ENCODE peak calls at places on chromosome 3, in six cellular contexts. D, O, X, K, G and N are unnamed samples.

GRCh38 chr3:46312996-46313395 is 40.9 kb upstream of the CCR2 start:
- DNase-seq in D (no peak), O (no peak), X (no peak), K (no peak), G (no peak), N (no peak)

GRCh38 chr3:114128826-114129225 is 50.0 kb downstream of the DRD3 start:
- DNase-seq in D (no peak), O (no peak), X (no peak), K (no peak), G (no peak), N (no peak)

GRCh38 chr3:50336452-50337174 is 4.0 kb downstream of the RASSF1 start:
- DNase-seq in D (no peak), O (no peak), X (no peak), K (no peak), G (peak; percentile 28), N (no peak)

GRCh38 chr3:17151598-17152373 is 267.0 kb downstream of the PLCL2 start:
- DNase-seq in D (no peak), O (peak; percentile 88), X (no peak), K (no peak), G (no peak), N (no peak)

GRCh38 chr3:5260992-5261501 is 73.5 kb downstream of the EDEM1 start:
- DNase-seq in D (no peak), O (no peak), X (no peak), K (no peak), G (no peak), N (no peak)

GRCh38 chr3:123282461-123282860 is 80.7 kb downstream of the SEC22A start:
- DNase-seq in D (no peak), O (no peak), X (no peak), K (no peak), G (no peak), N (no peak)

GRCh38 chr3:64163755-64164148 is 61.5 kb downstream of the PRICKLE2 start:
- DNase-seq in D (no peak), O (peak; percentile 32), X (no peak), K (no peak), G (peak; percentile 90), N (no peak)

GRCh38 chr3:129323651-129324294 is 45.1 kb downstream of the HMCES start:
- DNase-seq in D (no peak), O (peak; percentile 69), X (no peak), K (no peak), G (no peak), N (no peak)

GRCh38 chr3:160564949-160565441 is 376 bp downstream of the KPNA4 start:
- DNase-seq in D (peak; percentile 66), O (peak; percentile 83), X (peak; percentile 92), K (peak; percentile 72), G (peak; percentile 22), N (peak; percentile 83)

GRCh38 chr3:152471814-152472605 is 203.3 kb downstream of the MBNL1 start:
- DNase-seq in D (peak; percentile 54), O (peak; percentile 48), X (no peak), K (peak; percentile 31), G (peak; percentile 62), N (no peak)

GRCh38 chr3:57065588-57065987 is 5.1 kb downstream of the SPATA12 start:
- DNase-seq in D (no peak), O (no peak), X (no peak), K (no peak), G (no peak), N (no peak)

GRCh38 chr3:121661376-121661775 is 673 bp upstream of the HCLS1 start:
- DNase-seq in D (no peak), O (no peak), X (no peak), K (no peak), G (no peak), N (no peak)

GRCh38 chr3:11379238-11379823 is 107.1 kb downstream of the ATG7 start:
- DNase-seq in D (no peak), O (peak; percentile 27), X (no peak), K (no peak), G (peak; percentile 52), N (no peak)

GRCh38 chr3:179673522-179673921 is 20.7 kb downstream of the USP13 start:
- DNase-seq in D (no peak), O (no peak), X (no peak), K (no peak), G (no peak), N (no peak)

GRCh38 chr3:148500791-148501360 is 196.8 kb upstream of the AGTR1 start:
- DNase-seq in D (no peak), O (no peak), X (no peak), K (no peak), G (no peak), N (no peak)

GRCh38 chr3:120773932-120774331 is 31.4 kb downstream of the GTF2E1 start:
- DNase-seq in D (no peak), O (no peak), X (no peak), K (no peak), G (peak; percentile 42), N (no peak)

GRCh38 chr3:114902691-114903101 is 244.4 kb downstream of the ZBTB20 start:
- DNase-seq in D (no peak), O (no peak), X (no peak), K (no peak), G (no peak), N (no peak)